ENCODE peak calls at places on chromosomes 11 and 22, in seven cellular contexts. Q is breast epithelium; H is spleen; B is ovary; N is endodermal cell; K is CD8-positive, alpha-beta T cell; Z is cardiac muscle cell. A is an unnamed sample. For H3K36me3, H3K27me3 and H3K4me1, the result is how much of the 10 kb centered on the place peaks cover.

GRCh38 chr11:57320719-57321387 is 3.9 kb downstream of the TNKS1BP1 start:
- DNase-seq in B (no peak), H (no peak), Q (no peak), N (no peak), Z (no peak), K (no peak), A (no peak)

GRCh38 chr11:45209480-45209879 is 63.0 kb downstream of the PRDM11 start:
- DNase-seq in H (no peak), B (peak), Z (no peak), Q (no peak), K (no peak), N (no peak), A (no peak)

GRCh38 chr11:80083561-80083960 is 642.7 kb upstream of the TENM4 start:
- DNase-seq in B (no peak), H (no peak), N (no peak), K (no peak), Q (no peak), Z (peak), A (no peak)

GRCh38 chr11:26134053-26134452 is 197.9 kb upstream of the ANO3 start:
- DNase-seq in B (no peak), H (no peak), Z (no peak), N (no peak), Q (no peak), K (no peak), A (no peak)

GRCh38 chr11:830295-831131 is 2.2 kb upstream of the CD151 start:
- DNase-seq in H (peak), Z (peak), B (peak), Q (peak), K (peak), N (peak), A (peak)

GRCh38 chr11:59754494-59754858 is 700 bp upstream of the STX3 start:
- DNase-seq in K (peak), Q (no peak), H (peak), B (no peak), N (peak), Z (peak), A (no peak)

GRCh38 chr11:34640050-34640971 is 19.4 kb downstream of the EHF start:
- DNase-seq in Z (no peak), K (no peak), H (no peak), Q (peak), N (peak), B (no peak), A (no peak)

GRCh38 chr11:7613394-7613720 is 59.9 kb downstream of the CYB5R2 start:
- DNase-seq in Q (no peak), N (no peak), H (no peak), B (no peak), Z (no peak), K (no peak), A (no peak)

GRCh38 chr11:117923275-117923674 is 5.9 kb downstream of the TMPRSS13 start:
- DNase-seq in Z (no peak), N (no peak), K (no peak), Q (peak), B (no peak), H (peak), A (no peak)

GRCh38 chr22:21009638-21010425 is 5.1 kb upstream of the P2RX6 start:
- DNase-seq in N (peak), Z (peak), H (no peak), Q (no peak), K (peak), B (no peak), A (no peak)

GRCh38 chr11:75293903-75294302 is 53.3 kb downstream of the TPBGL start:
- DNase-seq in B (no peak), H (no peak), K (no peak), N (no peak), Z (no peak), Q (no peak), A (no peak)

GRCh38 chr22:36445158-36445668 is 36.2 kb downstream of the TXN2 start:
- DNase-seq in K (no peak), N (peak), B (peak), H (no peak), Q (no peak), Z (no peak), A (no peak)

GRCh38 chr11:70628881-70629844 is 230.8 kb downstream of the CTTN start:
- DNase-seq in Q (no peak), N (no peak), B (no peak), K (no peak), H (no peak), Z (no peak), A (peak)

GRCh38 chr22:20509344-20510047 is 2.1 kb downstream of the MED15 start:
- DNase-seq in N (no peak), H (peak), K (peak), Z (peak), B (peak), Q (no peak), A (no peak)

GRCh38 chr11:120909676-120910215 is 114.2 kb upstream of the TBCEL start:
- DNase-seq in Z (no peak), N (no peak), K (no peak), B (no peak), Q (no peak), H (no peak), A (no peak)
- H3K36me3 ChIP-seq in Z (under half), N (under half), K (under half), B (under half), Q (under half), H (under half), A (under half)

GRCh38 chr11:115964091-115964490 is 459.9 kb upstream of the CADM1 start:
- DNase-seq in Q (no peak), K (no peak), B (no peak), N (no peak), Z (no peak), H (no peak), A (no peak)
- H3K27me3 ChIP-seq in Q (under half), K (under half), B (under half), N (under half), Z (under half), H (under half), A (under half)

DNA sequence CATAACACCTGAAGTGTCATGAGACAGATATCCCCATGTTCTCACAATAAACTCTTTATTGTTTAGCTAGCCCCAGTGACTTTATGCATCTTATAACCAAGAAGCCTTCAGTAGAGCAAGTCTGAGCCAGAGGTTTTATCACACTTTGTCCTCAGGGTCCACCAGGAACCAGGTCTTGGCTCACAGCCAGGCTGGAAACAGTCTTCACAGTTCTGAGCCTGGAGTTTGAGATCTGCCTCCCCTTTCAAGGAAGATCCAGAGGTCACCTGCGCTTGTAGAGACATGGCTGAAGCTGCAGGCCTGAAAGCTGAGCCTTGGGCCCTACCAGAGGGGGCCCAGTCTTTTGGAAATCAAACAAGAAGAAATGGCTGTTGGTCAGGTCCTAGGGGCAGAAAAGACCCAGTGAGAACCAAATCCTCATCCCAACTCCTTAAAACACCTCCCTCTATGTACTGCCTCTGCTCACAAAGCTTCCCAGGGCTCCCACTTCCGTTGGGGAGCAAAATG is 3.5 kb downstream of the RRP8 start:
- DNase-seq in Z (no peak), K (no peak), Q (no peak), B (no peak), H (no peak), N (peak), A (no peak)
- H3K4me1 ChIP-seq in Z (under half), K (under half), Q (under half), B (under half), H (under half), N (under half), A (under half)

GRCh38 chr11:68584991-68585524 is 99.3 kb upstream of the GAL start:
- DNase-seq in B (no peak), Z (no peak), Q (no peak), K (no peak), N (no peak), H (no peak), A (no peak)
- H3K36me3 ChIP-seq in B (under half), Z (under half), Q (under half), K (under half), N (half or more), H (under half), A (half or more)

GRCh38 chr11:133952199-133953190 is 4.3 kb downstream of the IGSF9B start:
- DNase-seq in B (no peak), K (no peak), Z (no peak), N (no peak), Q (no peak), H (no peak), A (peak)

GRCh38 chr11:133951484-133952198 is 5.1 kb downstream of the IGSF9B start:
- DNase-seq in B (no peak), N (peak), H (no peak), Q (no peak), Z (no peak), K (no peak), A (peak)

GRCh38 chr11:133948711-133949110 is 8.1 kb downstream of the IGSF9B start:
- DNase-seq in N (peak), K (no peak), Z (no peak), H (no peak), Q (no peak), B (no peak), A (no peak)

GRCh38 chr11:133953571-133953970 is 3.2 kb downstream of the IGSF9B start:
- DNase-seq in B (no peak), N (no peak), K (no peak), Q (no peak), H (no peak), Z (no peak), A (no peak)

DNA sequence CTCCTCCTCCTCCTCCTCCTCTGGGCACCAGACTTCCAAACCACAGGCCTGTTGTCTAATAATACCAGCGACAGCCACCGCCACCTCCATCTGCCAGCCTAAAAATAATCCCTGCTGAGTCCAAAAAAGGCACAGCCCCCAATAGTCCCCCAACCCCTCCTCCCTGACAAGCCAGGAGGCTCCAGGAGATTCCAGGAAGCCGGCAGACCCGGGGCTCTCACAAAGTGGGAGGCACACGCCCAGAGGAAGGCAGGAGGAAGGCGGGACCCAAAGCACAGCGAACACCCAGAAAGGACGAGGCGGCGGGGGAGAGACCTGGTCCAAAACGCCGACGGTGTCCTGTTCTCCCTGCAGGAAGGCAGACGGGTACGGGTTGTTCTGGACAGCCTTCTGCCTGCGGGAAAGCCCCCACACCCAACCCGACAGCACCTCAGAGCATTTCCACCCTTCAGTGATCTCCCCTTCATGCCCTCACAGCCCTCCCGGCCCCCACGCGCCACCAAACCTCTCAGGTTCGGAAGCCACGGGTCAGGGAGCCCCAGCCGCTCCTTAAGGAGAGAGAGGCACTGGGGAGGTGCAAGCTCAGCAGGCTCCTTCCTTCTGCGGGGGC is 5.8 kb downstream of the IGSF9B start:
- DNase-seq in N (peak), K (no peak), Z (peak), H (no peak), Q (no peak), B (no peak), A (peak)
- H3K27me3 ChIP-seq in N (under half), K (under half), Z (under half), H (half or more), Q (under half), B (under half), A (under half)

GRCh38 chr11:115808351-115808940 is 304.2 kb upstream of the CADM1 start:
- DNase-seq in B (no peak), H (no peak), K (no peak), N (no peak), Q (no peak), Z (no peak), A (no peak)

GRCh38 chr11:115803341-115803740 is 299.1 kb upstream of the CADM1 start:
- DNase-seq in H (no peak), K (no peak), Q (no peak), B (no peak), N (no peak), Z (no peak), A (no peak)

GRCh38 chr11:115806056-115806455 is 301.8 kb upstream of the CADM1 start:
- DNase-seq in Z (no peak), H (no peak), K (no peak), Q (no peak), N (no peak), B (no peak), A (no peak)

GRCh38 chr11:115802641-115803040 is 298.4 kb upstream of the CADM1 start:
- DNase-seq in N (no peak), Z (no peak), Q (no peak), H (no peak), K (no peak), B (no peak), A (no peak)
- H3K4me1 ChIP-seq in N (under half), Z (under half), Q (under half), H (under half), K (under half), B (under half), A (under half)

A was measured in BE2C.